ENCODE peak calls at places on chromosomes 13 and 19, in four cellular contexts. P is OCI-LY7, Z is psoas muscle, W is K562. S is an unnamed sample.

GRCh38 chr13:74444877-74445479 is 310.8 kb upstream of the KLF12 start:
- DNase-seq in Z (no peak), P (no peak), W (no peak), S (no peak)

GRCh38 chr13:26529441-26529840 is 28.0 kb upstream of the WASF3 start:
- DNase-seq in P (peak; percentile 24), Z (peak; percentile 31), W (peak; percentile 18), S (peak; percentile 46)

GRCh38 chr19:3292958-3293529 is 68.6 kb downstream of the CELF5 start:
- DNase-seq in W (no peak), P (no peak), Z (no peak), S (no peak)

GRCh38 chr19:39325778-39326680 is 5.4 kb upstream of the LRFN1 start:
- DNase-seq in Z (no peak), P (no peak), W (peak; percentile 81), S (no peak)

GRCh38 chr19:54162241-54162805 is 2.8 kb upstream of the LENG1 start:
- DNase-seq in P (peak; percentile 91), W (peak; percentile 94), Z (peak; percentile 86), S (peak; percentile 91)

GRCh38 chr13:35548790-35549189 is 72.3 kb upstream of the MAB21L1 start:
- DNase-seq in P (no peak), Z (no peak), W (no peak), S (no peak)

GRCh38 chr19:21482863-21483276 is 22.5 kb upstream of the ZNF429 start:
- DNase-seq in W (peak; percentile 29), Z (peak; percentile 49), P (peak; percentile 44), S (peak; percentile 72)

GRCh38 chr19:32869369-32870153 is at the start of gene SLC7A9:
- DNase-seq in W (no peak), Z (no peak), P (no peak), S (no peak)

GRCh38 chr13:76610819-76611415 is 275.3 kb downstream of the KCTD12 start:
- DNase-seq in Z (no peak), P (no peak), W (no peak), S (no peak)

GRCh38 chr13:91804724-91805123 is 406.3 kb downstream of the GPC5 start:
- DNase-seq in W (no peak), P (no peak), Z (no peak), S (no peak)

GRCh38 chr19:38841787-38842438 is 7.9 kb downstream of the HNRNPL start:
- DNase-seq in W (peak; percentile 3), Z (no peak), P (no peak), S (peak; percentile 45)

GRCh38 chr13:31538067-31539042 is 201.0 kb upstream of the RXFP2 start:
- DNase-seq in W (peak; percentile 14), Z (no peak), P (no peak), S (no peak)

GRCh38 chr13:69226427-69226826 is 881.2 kb upstream of the ATXN8OS start:
- DNase-seq in W (no peak), Z (no peak), P (no peak), S (no peak)

GRCh38 chr13:76991432-76991795 is 467 bp upstream of the CLN5 start:
- DNase-seq in W (peak; percentile 8), P (no peak), Z (peak; percentile 48), S (peak; percentile 92)

GRCh38 chr19:8206147-8207087 is 2.8 kb upstream of the CERS4 start:
- DNase-seq in P (no peak), W (no peak), Z (no peak), S (no peak)

GRCh38 chr13:110936519-110936918 is 21.6 kb upstream of the ANKRD10 start:
- DNase-seq in W (no peak), Z (no peak), P (no peak), S (no peak)

GRCh38 chr13:110942248-110942981 is 27.5 kb upstream of the ANKRD10 start:
- DNase-seq in Z (no peak), W (no peak), P (no peak), S (peak; percentile 66)

GRCh38 chr13:110944121-110944967 is 29.5 kb upstream of the ANKRD10 start:
- DNase-seq in Z (no peak), W (peak; percentile 61), P (peak; percentile 16), S (peak; percentile 43)

GRCh38 chr13:110937511-110938303 is 22.8 kb upstream of the ANKRD10 start:
- DNase-seq in Z (no peak), W (no peak), P (no peak), S (no peak)

GRCh38 chr13:110938662-110939421 is 24.0 kb upstream of the ANKRD10 start:
- DNase-seq in P (no peak), W (no peak), Z (no peak), S (no peak)
- TF ChIP-seq CTCF in P (no peak), W (no peak), Z (no peak), S (no peak)

DNA sequence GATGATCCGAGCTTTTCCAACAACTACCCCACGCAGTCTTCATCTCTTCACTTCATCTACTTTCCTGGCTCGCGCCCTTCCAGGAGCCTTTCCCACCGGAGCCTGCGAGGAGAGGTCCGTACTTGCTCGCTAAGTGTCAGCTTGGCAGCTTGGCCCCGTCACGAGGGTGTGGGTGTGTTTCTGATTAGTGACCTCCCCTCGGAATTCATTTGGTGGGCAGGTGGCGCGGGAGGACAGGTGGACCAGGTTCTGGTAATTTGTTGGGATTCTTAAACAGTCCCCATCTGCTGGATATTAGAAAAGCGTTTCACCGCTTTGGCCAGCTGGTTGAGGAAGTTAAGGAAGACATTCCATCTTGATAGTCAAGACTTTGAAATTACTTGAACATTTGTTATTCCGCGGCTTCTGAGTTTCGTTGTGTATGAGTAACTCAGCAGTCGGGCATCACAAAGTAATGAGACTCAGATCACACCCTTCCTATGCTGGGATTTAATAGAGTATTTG is 515 bp downstream of the UFM1 start:
- DNase-seq in W (peak; percentile 39), Z (peak; percentile 56), P (peak; percentile 41), S (peak; percentile 78)
- TF ChIP-seq CTCF in W (no peak), Z (no peak), P (no peak), S (no peak)

GRCh38 chr19:16603090-16603489 is 24.9 kb downstream of the MED26 start:
- DNase-seq in Z (no peak), W (no peak), P (no peak), S (no peak)

GRCh38 chr19:16604615-16605014 is 23.4 kb downstream of the MED26 start:
- DNase-seq in Z (no peak), P (no peak), W (no peak), S (no peak)

GRCh38 chr19:16607819-16608218 is 20.2 kb downstream of the MED26 start:
- DNase-seq in Z (no peak), W (no peak), P (no peak), S (no peak)

GRCh38 chr19:16605115-16605514 is 22.9 kb downstream of the MED26 start:
- DNase-seq in Z (no peak), P (no peak), W (no peak), S (no peak)

DNA sequence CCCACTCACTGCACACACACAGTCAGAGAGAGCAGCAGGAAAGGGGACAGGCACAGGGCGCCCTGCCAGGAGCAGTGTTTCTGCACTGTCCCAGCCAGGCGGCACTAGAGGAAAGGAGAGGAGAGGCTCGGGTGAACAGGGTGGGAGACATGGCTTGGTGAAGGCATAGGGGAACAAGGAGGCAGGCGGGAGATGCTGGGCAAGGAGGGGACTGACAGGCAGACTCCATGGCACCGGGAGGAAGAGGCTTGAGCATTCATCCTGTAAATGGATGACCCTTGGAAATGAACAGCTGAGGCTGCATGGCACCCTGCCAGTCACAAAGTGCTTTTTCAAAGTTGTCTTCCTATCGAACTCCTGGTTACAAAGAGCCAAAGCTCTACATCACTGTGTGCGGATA is 22.5 kb downstream of the MED26 start:
- DNase-seq in P (no peak), Z (no peak), W (no peak), S (no peak)
- TF ChIP-seq CTCF in P (no peak), Z (no peak), W (no peak), S (no peak)

DNA sequence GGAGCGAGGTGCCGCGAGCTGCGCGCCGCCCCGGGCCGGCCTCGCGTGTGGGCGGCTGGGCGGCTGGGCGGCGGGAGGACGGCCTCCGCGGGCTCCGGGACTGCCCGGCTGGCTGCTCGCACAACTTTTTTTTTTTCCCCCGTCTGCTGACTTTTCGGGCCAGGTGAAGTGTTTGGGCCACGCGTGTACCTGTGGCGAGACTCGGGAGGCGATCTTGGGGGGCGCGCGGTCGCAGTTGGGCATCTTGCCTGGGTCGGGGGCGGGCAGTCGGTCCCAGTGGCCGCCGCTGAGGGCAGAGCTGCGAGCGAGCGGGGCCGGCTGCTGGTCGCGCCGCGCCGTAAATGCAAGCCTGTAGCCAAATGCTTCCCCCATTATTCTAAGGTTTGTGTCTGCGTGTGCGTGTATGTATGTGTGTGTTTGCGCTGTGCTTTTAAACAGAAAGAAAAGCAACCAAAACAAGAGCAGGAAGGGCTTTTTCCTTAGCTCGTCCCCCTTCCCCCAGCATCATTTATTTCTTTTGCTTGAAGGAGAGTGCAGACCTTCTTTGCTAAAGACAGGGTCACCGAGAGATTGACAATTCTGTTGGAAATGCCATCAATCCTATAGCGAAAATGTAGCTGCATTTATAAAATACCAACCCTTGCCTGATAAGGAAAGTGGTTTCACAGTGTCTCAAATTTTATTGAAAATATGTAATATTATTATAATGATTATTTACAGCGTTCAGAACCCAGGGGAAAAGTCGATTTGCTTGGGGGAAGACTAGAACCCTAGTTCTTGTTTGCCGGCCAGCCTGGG is 143.3 kb upstream of the ZNF536 start:
- DNase-seq in W (no peak), P (no peak), Z (no peak), S (no peak)
- TF ChIP-seq CTCF in W (no peak), P (no peak), Z (no peak), S (no peak)

GRCh38 chr13:37640499-37640898 is 41.9 kb upstream of the POSTN start:
- DNase-seq in P (peak; percentile 18), W (peak; percentile 3), Z (no peak), S (no peak)
- TF ChIP-seq CTCF in P (peak; percentile 64), W (no peak), Z (peak; percentile 14), S (no peak)

GRCh38 chr19:28500982-28501633 is 711.8 kb downstream of the UQCRFS1 start:
- DNase-seq in Z (no peak), W (no peak), P (no peak), S (peak; percentile 12)

GRCh38 chr19:28500319-28500718 is 712.6 kb downstream of the UQCRFS1 start:
- DNase-seq in P (no peak), Z (no peak), W (no peak), S (no peak)

GRCh38 chr19:28497137-28497536 is 715.8 kb downstream of the UQCRFS1 start:
- DNase-seq in P (no peak), Z (no peak), W (no peak), S (no peak)

GRCh38 chr19:28497887-28498286 is 715.1 kb downstream of the UQCRFS1 start:
- DNase-seq in Z (no peak), P (no peak), W (no peak), S (no peak)

GRCh38 chr19:28498404-28498976 is 714.5 kb downstream of the UQCRFS1 start:
- DNase-seq in P (no peak), Z (no peak), W (no peak), S (no peak)
- TF ChIP-seq CTCF in P (no peak), Z (no peak), W (no peak), S (no peak)

DNA sequence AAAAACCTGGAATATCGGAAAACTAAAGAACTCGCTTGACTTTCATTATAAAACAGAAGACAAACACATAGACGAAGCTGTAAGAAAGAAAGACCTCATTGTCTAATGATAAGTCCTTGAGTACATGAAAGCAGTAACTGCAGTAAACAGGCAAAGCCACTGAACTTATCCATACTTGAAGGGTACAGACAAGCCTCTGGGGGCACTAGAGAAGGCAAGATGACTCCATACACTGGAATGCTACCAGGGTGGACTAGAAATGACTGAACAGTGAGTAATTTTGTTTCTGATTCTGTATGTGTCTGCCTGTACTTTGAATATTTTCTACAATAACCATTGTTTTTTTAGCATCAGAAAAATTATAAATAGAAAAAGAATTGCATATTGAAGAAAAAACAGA is 507.9 kb downstream of the UQCRFS1 start:
- DNase-seq in Z (no peak), P (peak; percentile 9), W (peak; percentile 19), S (no peak)
- TF ChIP-seq CTCF in Z (no peak), P (peak; percentile 50), W (no peak), S (no peak)